ENCODE peak calls at places on chromosome 6, in ten cellular contexts. J is PC-3, Q is neural progenitor cell, N is neuronal stem cell, O is endothelial cell of umbilical vein, V is endodermal cell, W is IMR-90, U is mesendoderm, M is adipocyte, Z is HCT116. T is an unnamed sample.
A peak's percentile ranks its signal among the peaks of the same experiment; 100 is the strongest.

GRCh38 chr6:90347411-90347841 is 50.8 kb upstream of the BACH2 start:
- DNase-seq in U (no peak), Z (no peak), V (no peak), Q (no peak), W (no peak), O (no peak), J (no peak), N (no peak), M (no peak), T (no peak)

GRCh38 chr6:40472354-40472753 is 114.8 kb downstream of the LRFN2 start:
- DNase-seq in Q (no peak), W (no peak), V (no peak), Z (no peak), J (no peak), U (no peak), N (no peak), M (no peak), O (no peak), T (no peak)

GRCh38 chr6:138428943-138429616 is 25.1 kb downstream of the HEBP2 start:
- DNase-seq in O (peak; percentile 62), U (peak; percentile 56), Z (peak; percentile 21), M (peak; percentile 86), N (peak; percentile 21), J (peak; percentile 59), Q (peak; percentile 64), W (peak; percentile 77), V (no peak), T (peak; percentile 77)

GRCh38 chr6:106889692-106890091 is 84.8 kb downstream of the CD24 start:
- DNase-seq in Z (no peak), J (no peak), N (no peak), M (no peak), O (no peak), W (no peak), U (no peak), V (no peak), Q (no peak), T (no peak)

GRCh38 chr6:116278478-116278822 is 1.3 kb downstream of the TSPYL1 start:
- DNase-seq in O (no peak), Z (no peak), W (no peak), M (no peak), Q (no peak), V (no peak), N (no peak), U (no peak), J (no peak), T (no peak)

GRCh38 chr6:12479885-12480284 is 189.7 kb downstream of the EDN1 start:
- DNase-seq in N (no peak), M (no peak), U (no peak), J (no peak), O (peak; percentile 16), Q (no peak), Z (no peak), V (no peak), W (peak; percentile 61), T (no peak)

GRCh38 chr6:43269273-43270007 is 26.2 kb downstream of the TTBK1 start:
- DNase-seq in O (no peak), J (no peak), N (no peak), U (no peak), Z (no peak), Q (peak; percentile 48), W (no peak), V (peak; percentile 68), M (peak; percentile 45), T (peak; percentile 63)

GRCh38 chr6:138115877-138116660 is 8.8 kb upstream of the PERP start:
- DNase-seq in Q (peak; percentile 81), U (peak; percentile 75), Z (peak; percentile 58), N (peak; percentile 54), J (peak; percentile 77), V (peak; percentile 72), M (peak; percentile 91), O (peak; percentile 71), W (peak; percentile 74), T (peak; percentile 84)

GRCh38 chr6:85364354-85364753 is 85.5 kb upstream of the NT5E start:
- DNase-seq in N (no peak), O (peak; percentile 40), U (no peak), Z (peak; percentile 69), V (no peak), J (peak; percentile 89), M (peak; percentile 66), W (peak; percentile 85), Q (no peak), T (no peak)

GRCh38 chr6:41159415-41160082 is 3.4 kb downstream of the TREM2 start:
- DNase-seq in V (no peak), O (no peak), N (no peak), Z (no peak), W (peak; percentile 23), M (peak; percentile 39), J (no peak), Q (no peak), U (no peak), T (no peak)

GRCh38 chr6:79813854-79814477 is 133.4 kb downstream of the ELOVL4 start:
- DNase-seq in Z (peak; percentile 62), W (peak; percentile 61), V (peak; percentile 91), J (peak; percentile 71), Q (peak; percentile 86), M (peak; percentile 90), N (peak; percentile 75), U (peak; percentile 71), O (peak; percentile 73), T (peak; percentile 83)

GRCh38 chr6:56346958-56347357 is 99.6 kb upstream of the COL21A1 start:
- DNase-seq in O (no peak), Z (no peak), V (peak; percentile 69), N (no peak), M (no peak), W (no peak), Q (peak; percentile 10), U (peak; percentile 54), J (no peak), T (no peak)

GRCh38 chr6:19892250-19892649 is 55.1 kb downstream of the ID4 start:
- DNase-seq in Z (peak; percentile 75), U (peak; percentile 22), J (peak; percentile 97), M (no peak), W (no peak), O (no peak), N (no peak), V (no peak), Q (no peak), T (no peak)

GRCh38 chr6:150037526-150038201 is 12.3 kb upstream of the RAET1L start:
- DNase-seq in M (peak; percentile 5), W (no peak), O (no peak), N (no peak), U (no peak), Z (no peak), J (no peak), Q (peak; percentile 40), V (peak; percentile 66), T (no peak)

GRCh38 chr6:3769610-3770009 is 18.1 kb upstream of the PXDC1 start:
- DNase-seq in M (peak; percentile 89), U (no peak), J (peak; percentile 58), Q (no peak), Z (no peak), W (peak; percentile 68), V (no peak), O (no peak), N (no peak), T (no peak)
- H3K9ac ChIP-seq in M (no peak overlapping the region), U (no peak overlapping the region), J (no peak overlapping the region), Q (no peak overlapping the region), Z (no peak overlapping the region), W (no peak overlapping the region), V (no peak overlapping the region), O (no peak overlapping the region), N (no peak overlapping the region), T (no peak overlapping the region)

DNA sequence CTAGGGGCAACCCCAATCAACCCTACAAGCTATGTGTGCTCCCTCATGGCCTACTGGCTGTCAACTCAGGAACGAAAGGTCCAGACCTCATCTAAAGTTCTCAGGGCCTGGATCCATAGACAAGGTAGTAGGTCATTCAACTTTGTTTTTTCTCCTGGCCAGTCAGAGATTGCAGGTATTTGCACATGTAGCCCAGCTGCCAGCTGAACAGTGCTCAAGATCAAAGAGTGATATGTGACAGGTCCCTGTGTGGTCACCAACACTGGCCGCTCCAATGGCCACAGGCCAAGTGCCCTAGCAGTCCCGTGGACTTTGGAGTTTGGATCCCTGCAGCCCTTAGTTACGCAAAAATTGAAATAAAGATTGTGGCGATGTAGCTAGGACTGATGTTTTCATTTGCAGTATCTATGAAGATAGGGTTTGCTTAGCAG is 60.6 kb upstream of the ATXN1 start:
- DNase-seq in Q (no peak), V (no peak), N (no peak), J (no peak), W (no peak), O (no peak), M (no peak), U (no peak), Z (no peak), T (no peak)
- H3K36me3 ChIP-seq in Q (no peaks in the 10 kb centered on the region), V (no peaks in the 10 kb centered on the region), N (no peaks in the 10 kb centered on the region), J (no peaks in the 10 kb centered on the region), W (no peaks in the 10 kb centered on the region), O (no peaks in the 10 kb centered on the region), M (no peaks in the 10 kb centered on the region), U (no peaks in the 10 kb centered on the region), Z (no peaks in the 10 kb centered on the region), T (no peaks in the 10 kb centered on the region)

DNA sequence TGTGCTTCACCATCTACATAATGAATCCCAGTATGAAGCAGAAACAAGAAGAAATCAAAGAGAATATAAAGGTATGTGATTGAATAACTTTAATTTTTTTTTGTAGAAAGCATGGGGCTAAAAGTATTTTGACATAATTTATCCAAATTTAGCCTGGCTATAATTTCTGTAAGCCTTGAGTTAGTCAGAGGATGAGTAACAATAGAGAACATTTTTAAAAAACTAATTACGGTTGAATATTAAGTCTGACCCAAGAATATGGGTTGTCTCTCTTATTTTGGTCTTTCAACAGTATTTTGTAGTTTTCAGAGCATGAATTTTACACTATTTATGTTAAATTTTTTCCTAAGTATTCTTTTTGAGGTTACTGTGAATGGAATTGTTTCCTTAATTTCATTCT is 2.5 kb downstream of the GMNN start:
- DNase-seq in J (no peak), W (no peak), V (no peak), O (no peak), U (no peak), Z (no peak), N (no peak), Q (no peak), M (peak; percentile 26), T (no peak)
- H3K9ac ChIP-seq in J (peak overlapping the region; percentile 98), W (no peak overlapping the region), V (no peak overlapping the region), O (peak overlapping the region; percentile 88), U (no peak overlapping the region), Z (no peak overlapping the region), N (no peak overlapping the region), Q (peak overlapping the region; percentile 28), M (no peak overlapping the region), T (peak overlapping the region; percentile 99)

GRCh38 chr6:30611856-30612194 is 5.2 kb downstream of the PPP1R10 start:
- DNase-seq in Z (no peak), J (no peak), N (no peak), O (no peak), W (no peak), Q (no peak), M (no peak), U (no peak), V (no peak), T (no peak)

GRCh38 chr6:30613251-30614043 is 3.6 kb downstream of the PPP1R10 start:
- DNase-seq in U (no peak), W (peak; percentile 52), Q (no peak), M (peak; percentile 37), V (no peak), O (peak; percentile 24), N (no peak), J (peak; percentile 48), Z (no peak), T (peak; percentile 65)

GRCh38 chr6:30611150-30611855 is 5.7 kb downstream of the PPP1R10 start:
- DNase-seq in V (no peak), W (no peak), N (no peak), Q (no peak), U (no peak), M (no peak), Z (no peak), J (no peak), O (no peak), T (no peak)

GRCh38 chr6:30612687-30613248 is 4.3 kb downstream of the PPP1R10 start:
- DNase-seq in U (no peak), J (peak; percentile 37), V (no peak), Q (peak; percentile 32), O (no peak), N (no peak), W (peak; percentile 58), M (peak; percentile 69), Z (no peak), T (peak; percentile 61)

GRCh38 chr6:30612213-30612612 is 4.8 kb downstream of the PPP1R10 start:
- DNase-seq in N (no peak), M (peak; percentile 65), W (peak; percentile 57), O (no peak), U (no peak), J (peak; percentile 45), V (no peak), Z (no peak), Q (peak; percentile 26), T (peak; percentile 69)
- H3K36me3 ChIP-seq in N (peaks cover 20% of the 10 kb centered on the region), M (peaks cover 38% of the 10 kb centered on the region), W (peaks cover 35% of the 10 kb centered on the region), O (peaks cover 10% of the 10 kb centered on the region), U (peaks cover 9% of the 10 kb centered on the region), J (peaks cover 42% of the 10 kb centered on the region), V (peaks cover 76% of the 10 kb centered on the region), Z (peaks cover 48% of the 10 kb centered on the region), Q (peaks cover 24% of the 10 kb centered on the region), T (peaks cover 51% of the 10 kb centered on the region)